ENCODE peak calls at places on chromosomes 12 and 14, in ten cellular contexts. X is suprapubic skin; I is fibroblast of lung; M is endothelial cell of umbilical vein; L is CD8-positive, alpha-beta T cell; F is skeletal muscle cell; Y is stromal cell of bone marrow; C is GM04503; P is osteoblast; J is fibroblast of the conjunctiva. O is an unnamed sample.

GRCh38 chr14:58865520-58866281 is 227.9 kb downstream of the DACT1 start:
- DNase-seq in I (peak), L (no peak), X (no peak), M (no peak), Y (peak), F (peak), J (peak), P (no peak), C (no peak), O (no peak)

GRCh38 chr12:88235183-88235833 is 93.2 kb downstream of the TMTC3 start:
- DNase-seq in X (no peak), M (no peak), C (no peak), F (no peak), J (no peak), L (no peak), Y (no peak), I (no peak), P (no peak), O (no peak)

GRCh38 chr14:101965145-101965531 is 765 bp downstream of the DYNC1H1 start:
- DNase-seq in P (peak), C (no peak), F (no peak), J (peak), L (peak), M (peak), X (peak), I (peak), Y (peak), O (peak)

GRCh38 chr12:51865470-51865745 is 16.9 kb upstream of the FIGNL2 start:
- DNase-seq in X (no peak), I (no peak), L (no peak), C (no peak), J (no peak), F (no peak), M (no peak), P (no peak), Y (no peak), O (no peak)

GRCh38 chr12:110932048-110932447 is 11.7 kb upstream of the MYL2 start:
- DNase-seq in I (no peak), M (no peak), X (no peak), P (no peak), J (no peak), F (no peak), C (no peak), L (no peak), Y (no peak), O (no peak)

GRCh38 chr12:60230103-60230502 is 634.3 kb downstream of the SLC16A7 start:
- DNase-seq in X (no peak), C (no peak), L (no peak), J (no peak), P (no peak), Y (no peak), F (no peak), I (peak), M (no peak), O (no peak)

GRCh38 chr14:76918751-76919421 is 92.7 kb downstream of the LRRC74A start:
- DNase-seq in M (peak), F (peak), J (peak), P (peak), X (peak), C (peak), Y (peak), L (no peak), I (peak), O (peak)

GRCh38 chr12:62919827-62920226 is 15.1 kb downstream of the PPM1H start:
- DNase-seq in C (no peak), Y (peak), L (no peak), J (peak), F (peak), P (no peak), I (peak), X (no peak), M (peak), O (no peak)

GRCh38 chr12:65836419-65837197 is 12.3 kb downstream of the HMGA2 start:
- DNase-seq in M (no peak), Y (no peak), X (no peak), P (no peak), J (no peak), L (no peak), I (no peak), F (no peak), C (no peak), O (no peak)

GRCh38 chr14:70706177-70706576 is 64.5 kb downstream of the TTC9 start:
- DNase-seq in P (no peak), X (no peak), F (no peak), I (no peak), M (no peak), J (no peak), C (no peak), L (no peak), Y (no peak), O (no peak)

GRCh38 chr14:24390696-24391468 is 7.9 kb upstream of the NYNRIN start:
- DNase-seq in X (no peak), F (no peak), C (no peak), J (no peak), Y (no peak), L (no peak), M (peak), P (no peak), I (no peak), O (no peak)

GRCh38 chr12:201361-201760 is 12.6 kb downstream of the SLC6A12 start:
- DNase-seq in M (no peak), Y (no peak), X (no peak), P (no peak), C (no peak), L (no peak), J (no peak), I (no peak), F (no peak), O (no peak)

GRCh38 chr14:73752297-73752992 is 38.3 kb upstream of the PNMA1 start:
- DNase-seq in J (peak), P (peak), F (peak), X (no peak), L (peak), I (peak), C (peak), Y (no peak), M (peak), O (peak)

GRCh38 chr12:42473130-42473529 is 116.4 kb downstream of the PRICKLE1 start:
- DNase-seq in J (peak), M (no peak), I (peak), X (no peak), Y (peak), P (peak), C (peak), F (peak), L (no peak), O (no peak)

GRCh38 chr14:64943556-64943955 is 1.0 kb upstream of the GPX2 start:
- DNase-seq in M (no peak), F (no peak), I (no peak), J (no peak), Y (no peak), P (no peak), X (no peak), C (no peak), L (no peak), O (no peak)